ENCODE peak calls at places on chromosomes 13 and 19, in eight cellular contexts. Y is fibroblast of mammary gland, O is GM12864, B is keratinocyte, K is ascending aorta, S is choroid plexus epithelial cell, R is astrocyte of the cerebellum, W is mammary epithelial cell. P is an unnamed sample.

GRCh38 chr13:102293723-102294122 is 108.1 kb downstream of the FGF14 start:
- DNase-seq in Y (no peak), R (no peak), K (no peak), O (no peak), B (no peak), S (no peak), W (no peak), P (no peak)

GRCh38 chr19:14030997-14031718 is 404 bp upstream of the IL27RA start:
- DNase-seq in R (no peak), K (no peak), W (no peak), O (no peak), Y (no peak), S (no peak), B (no peak), P (no peak)

GRCh38 chr19:50556236-50557008 is 11.8 kb downstream of the LRRC4B start:
- DNase-seq in Y (peak), B (peak), W (peak), K (peak), S (peak), O (no peak), R (peak), P (peak)

GRCh38 chr19:3899531-3900294 is 19.2 kb downstream of the ATCAY start:
- DNase-seq in R (no peak), Y (no peak), K (peak), B (no peak), O (no peak), W (no peak), S (no peak), P (no peak)

GRCh38 chr13:36329355-36329754 is 16.8 kb downstream of the SPART start:
- DNase-seq in W (no peak), B (no peak), R (no peak), K (no peak), O (no peak), S (peak), Y (peak), P (no peak)

GRCh38 chr19:11066326-11066725 is 22.9 kb upstream of the LDLR start:
- DNase-seq in O (no peak), Y (no peak), K (no peak), R (no peak), S (no peak), W (no peak), B (no peak), P (no peak)

GRCh38 chr13:30429235-30429634 is 6.9 kb downstream of the UBE2L5 start:
- DNase-seq in R (no peak), W (no peak), S (no peak), Y (no peak), K (no peak), B (no peak), O (no peak), P (no peak)

GRCh38 chr13:31885994-31886393 is 145.6 kb upstream of the FRY start:
- DNase-seq in R (no peak), O (no peak), W (no peak), B (no peak), S (peak), Y (peak), K (no peak), P (peak)

GRCh38 chr19:49749055-49749716 is 13.9 kb downstream of the TSKS start:
- DNase-seq in R (no peak), O (no peak), W (no peak), Y (peak), S (peak), B (no peak), K (no peak), P (no peak)

GRCh38 chr13:68616600-68617222 is 1386.6 kb upstream of the PCDH9 start:
- DNase-seq in Y (no peak), W (no peak), S (no peak), R (no peak), B (no peak), K (no peak), O (no peak), P (no peak)

GRCh38 chr13:25819856-25820530 is 231.8 kb downstream of the SHISA2 start:
- DNase-seq in B (no peak), Y (no peak), K (no peak), S (no peak), W (no peak), R (peak), O (no peak), P (no peak)

GRCh38 chr19:47036233-47036651 is 12.2 kb downstream of the TMEM160 start:
- DNase-seq in O (no peak), S (no peak), B (no peak), W (no peak), Y (peak), K (no peak), R (no peak), P (no peak)

GRCh38 chr19:49103331-49104085 is 10.7 kb upstream of the LIN7B start:
- DNase-seq in R (no peak), S (no peak), K (no peak), O (no peak), B (no peak), Y (no peak), W (no peak), P (no peak)

GRCh38 chr19:6276447-6276846 is 3.3 kb downstream of the MLLT1 start:
- DNase-seq in S (peak), O (no peak), B (no peak), K (peak), Y (peak), R (no peak), W (no peak), P (no peak)

GRCh38 chr19:31171936-31172335 is 177.3 kb downstream of the TSHZ3 start:
- DNase-seq in R (no peak), Y (no peak), O (no peak), K (no peak), W (no peak), S (no peak), B (no peak), P (no peak)
- TF ChIP-seq CTCF in R (no peak), Y (no peak), O (no peak), K (no peak), W (no peak), S (no peak), B (no peak), P (no peak)

GRCh38 chr13:100528820-100529219 is 59.8 kb downstream of the GGACT start:
- DNase-seq in K (no peak), W (no peak), O (no peak), B (no peak), S (no peak), R (no peak), Y (no peak), P (no peak)
- H3K4me3 ChIP-seq in K (no peak), W (no peak), O (no peak), B (no peak), S (no peak), R (no peak), Y (no peak), P (no peak)

GRCh38 chr13:62629618-62630017 is 1214.0 kb upstream of the PCDH20 start:
- DNase-seq in Y (no peak), W (no peak), O (no peak), B (no peak), S (no peak), K (no peak), R (no peak), P (peak)

GRCh38 chr13:62627226-62627625 is 1211.6 kb upstream of the PCDH20 start:
- DNase-seq in R (no peak), Y (no peak), O (no peak), S (no peak), B (no peak), W (no peak), K (no peak), P (no peak)

GRCh38 chr13:62631124-62631523 is 1215.5 kb upstream of the PCDH20 start:
- DNase-seq in B (no peak), Y (no peak), S (no peak), O (no peak), W (no peak), K (no peak), R (no peak), P (no peak)

GRCh38 chr13:62625214-62625613 is 1209.6 kb upstream of the PCDH20 start:
- DNase-seq in S (no peak), Y (no peak), B (no peak), W (no peak), O (no peak), K (no peak), R (no peak), P (no peak)

DNA sequence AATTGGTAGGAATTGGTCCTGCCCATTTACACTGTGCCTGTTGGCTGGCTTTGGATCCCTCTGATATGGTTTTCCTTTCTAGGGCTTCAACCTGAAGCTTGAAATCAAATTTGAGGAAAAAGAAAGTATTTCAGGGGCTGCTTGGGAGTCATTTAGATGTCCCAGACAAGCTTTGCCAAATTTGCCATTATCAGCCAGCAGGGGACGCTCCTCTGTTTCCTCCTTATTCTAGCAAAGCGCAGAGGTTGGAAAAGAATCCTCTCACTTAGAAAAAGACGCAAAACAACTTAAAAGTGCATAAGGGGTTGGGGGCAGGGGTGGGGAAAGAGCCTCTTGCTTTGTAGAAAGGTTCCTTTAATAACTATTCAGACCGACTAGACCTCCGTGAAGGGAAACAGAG is 1211.1 kb upstream of the PCDH20 start:
- DNase-seq in K (no peak), R (no peak), S (peak), W (no peak), O (no peak), Y (no peak), B (no peak), P (no peak)
- TF ChIP-seq CTCF in K (no peak), R (no peak), S (peak), W (no peak), O (peak), Y (peak), B (no peak), P (peak)

GRCh38 chr19:28881616-28882015 is 331.3 kb downstream of the UQCRFS1 start:
- DNase-seq in R (no peak), S (no peak), O (no peak), B (no peak), W (no peak), Y (no peak), K (no peak), P (no peak)
- H3K4me3 ChIP-seq in R (no peak), S (no peak), O (no peak), B (no peak), W (no peak), Y (no peak), K (no peak), P (no peak)

GRCh38 chr13:109706015-109706715 is 80.2 kb downstream of the IRS2 start:
- DNase-seq in K (no peak), S (no peak), R (no peak), B (no peak), Y (no peak), W (no peak), O (no peak), P (no peak)
- TF ChIP-seq CTCF in K (no peak), S (no peak), R (no peak), B (no peak), Y (no peak), W (no peak), O (no peak), P (no peak)

DNA sequence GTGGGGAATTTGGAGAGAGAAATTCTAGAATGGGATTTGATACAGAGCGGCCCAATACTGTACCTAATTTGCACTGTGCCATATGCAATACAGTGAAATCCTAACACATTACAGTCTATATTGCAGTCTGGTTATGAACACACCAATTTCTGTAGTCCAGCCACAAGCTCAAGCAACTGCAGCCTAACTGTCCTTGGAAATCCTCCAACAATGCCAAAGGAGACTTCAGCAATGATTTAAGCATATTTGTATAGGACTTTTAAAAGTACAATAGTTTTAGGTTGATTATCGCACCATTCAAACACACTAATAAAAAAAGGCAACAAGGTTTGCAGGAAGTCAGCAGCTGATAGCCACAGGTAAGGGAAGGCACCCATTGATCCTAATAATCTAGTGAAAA is 17.2 kb downstream of the DIAPH3 start:
- DNase-seq in O (no peak), B (no peak), W (no peak), R (no peak), K (no peak), Y (peak), S (peak), P (peak)
- H3K4me3 ChIP-seq in O (no peak), B (no peak), W (no peak), R (no peak), K (no peak), Y (no peak), S (no peak), P (no peak)